ENCODE peak calls at places on chromosomes 13 and 19, in four cellular contexts. One of them, this sample, is unnamed.

GRCh38 chr19:37954421-37954874 is 47.4 kb downstream of the SIPA1L3 start:
- DNase-seq in ACHN: no peak
- DNase-seq in HepG2: no peak
- DNase-seq in stimulated activated CD4-positive, alpha-beta T cell treated with anti-CD3 and anti-CD28 coated beads, Interleukin-15, amount 100 ng/mL, for 1 hour: no peak
- DNase-seq in this sample: no peak

GRCh38 chr13:76266566-76266965 is 619.6 kb downstream of the KCTD12 start:
- DNase-seq in ACHN: no peak
- DNase-seq in HepG2: no peak
- DNase-seq in stimulated activated CD4-positive, alpha-beta T cell treated with anti-CD3 and anti-CD28 coated beads, Interleukin-15, amount 100 ng/mL, for 1 hour: no peak
- DNase-seq in this sample: no peak

GRCh38 chr13:60583911-60584753 is 187.1 kb downstream of the TDRD3 start:
- DNase-seq in stimulated activated CD4-positive, alpha-beta T cell treated with anti-CD3 and anti-CD28 coated beads, Interleukin-15, amount 100 ng/mL, for 1 hour: no peak
- DNase-seq in ACHN: no peak
- DNase-seq in HepG2: no peak
- DNase-seq in this sample: no peak

GRCh38 chr19:37551123-37551993 is 43.2 kb downstream of the ZNF571 start:
- DNase-seq in stimulated activated CD4-positive, alpha-beta T cell treated with anti-CD3 and anti-CD28 coated beads, Interleukin-15, amount 100 ng/mL, for 1 hour: peak
- DNase-seq in HepG2: no peak
- DNase-seq in ACHN: no peak
- DNase-seq in this sample: peak

GRCh38 chr19:35643255-35644205 is 2.0 kb downstream of the ETV2 start:
- DNase-seq in HepG2: peak
- DNase-seq in ACHN: peak
- DNase-seq in stimulated activated CD4-positive, alpha-beta T cell treated with anti-CD3 and anti-CD28 coated beads, Interleukin-15, amount 100 ng/mL, for 1 hour: peak
- DNase-seq in this sample: peak

GRCh38 chr19:11984986-11985385 is 20.1 kb downstream of the ZNF763 start:
- DNase-seq in stimulated activated CD4-positive, alpha-beta T cell treated with anti-CD3 and anti-CD28 coated beads, Interleukin-15, amount 100 ng/mL, for 1 hour: no peak
- DNase-seq in HepG2: peak
- DNase-seq in ACHN: no peak
- DNase-seq in this sample: no peak

GRCh38 chr13:87999141-87999765 is 328.1 kb downstream of the SLITRK5 start:
- DNase-seq in ACHN: peak
- DNase-seq in HepG2: no peak
- DNase-seq in stimulated activated CD4-positive, alpha-beta T cell treated with anti-CD3 and anti-CD28 coated beads, Interleukin-15, amount 100 ng/mL, for 1 hour: no peak
- DNase-seq in this sample: no peak

GRCh38 chr13:110829486-110829885 is 85.4 kb downstream of the ANKRD10 start:
- DNase-seq in HepG2: no peak
- DNase-seq in ACHN: no peak
- DNase-seq in stimulated activated CD4-positive, alpha-beta T cell treated with anti-CD3 and anti-CD28 coated beads, Interleukin-15, amount 100 ng/mL, for 1 hour: no peak
- DNase-seq in this sample: no peak

GRCh38 chr13:33628662-33629061 is 189.3 kb upstream of the RFC3 start:
- DNase-seq in ACHN: no peak
- DNase-seq in stimulated activated CD4-positive, alpha-beta T cell treated with anti-CD3 and anti-CD28 coated beads, Interleukin-15, amount 100 ng/mL, for 1 hour: no peak
- DNase-seq in HepG2: no peak
- DNase-seq in this sample: no peak

GRCh38 chr13:41231786-41232185 is 31.6 kb downstream of the MTRF1 start:
- DNase-seq in ACHN: no peak
- DNase-seq in HepG2: peak
- DNase-seq in stimulated activated CD4-positive, alpha-beta T cell treated with anti-CD3 and anti-CD28 coated beads, Interleukin-15, amount 100 ng/mL, for 1 hour: no peak
- DNase-seq in this sample: no peak

GRCh38 chr13:50386527-50387123 is 371.4 kb downstream of the KCNRG start:
- DNase-seq in ACHN: no peak
- DNase-seq in stimulated activated CD4-positive, alpha-beta T cell treated with anti-CD3 and anti-CD28 coated beads, Interleukin-15, amount 100 ng/mL, for 1 hour: no peak
- DNase-seq in HepG2: no peak
- DNase-seq in this sample: no peak

GRCh38 chr19:5542665-5543064 is 25.1 kb downstream of the TINCR start:
- DNase-seq in ACHN: no peak
- DNase-seq in HepG2: no peak
- DNase-seq in stimulated activated CD4-positive, alpha-beta T cell treated with anti-CD3 and anti-CD28 coated beads, Interleukin-15, amount 100 ng/mL, for 1 hour: no peak
- DNase-seq in this sample: no peak

GRCh38 chr19:21466627-21467026 is 38.8 kb upstream of the ZNF429 start:
- DNase-seq in ACHN: no peak
- DNase-seq in HepG2: no peak
- DNase-seq in stimulated activated CD4-positive, alpha-beta T cell treated with anti-CD3 and anti-CD28 coated beads, Interleukin-15, amount 100 ng/mL, for 1 hour: no peak
- DNase-seq in this sample: no peak

GRCh38 chr13:42883771-42884170 is 102.4 kb downstream of the FAM216B start:
- DNase-seq in stimulated activated CD4-positive, alpha-beta T cell treated with anti-CD3 and anti-CD28 coated beads, Interleukin-15, amount 100 ng/mL, for 1 hour: no peak
- DNase-seq in HepG2: no peak
- DNase-seq in ACHN: no peak
- DNase-seq in this sample: no peak

GRCh38 chr13:34733720-34734119 is 208.3 kb upstream of the NBEA start:
- DNase-seq in stimulated activated CD4-positive, alpha-beta T cell treated with anti-CD3 and anti-CD28 coated beads, Interleukin-15, amount 100 ng/mL, for 1 hour: no peak
- DNase-seq in ACHN: no peak
- DNase-seq in HepG2: no peak
- DNase-seq in this sample: no peak

GRCh38 chr19:18995804-18996241 is 37.5 kb downstream of the SUGP2 start:
- DNase-seq in stimulated activated CD4-positive, alpha-beta T cell treated with anti-CD3 and anti-CD28 coated beads, Interleukin-15, amount 100 ng/mL, for 1 hour: no peak
- DNase-seq in HepG2: peak
- DNase-seq in ACHN: peak
- DNase-seq in this sample: no peak

GRCh38 chr19:12996542-12997094 is 1.3 kb downstream of the NFIX start:
- DNase-seq in ACHN: peak
- DNase-seq in stimulated activated CD4-positive, alpha-beta T cell treated with anti-CD3 and anti-CD28 coated beads, Interleukin-15, amount 100 ng/mL, for 1 hour: no peak
- DNase-seq in HepG2: peak
- DNase-seq in this sample: no peak

GRCh38 chr19:17405250-17406038 is at the start of gene BST2:
- DNase-seq in stimulated activated CD4-positive, alpha-beta T cell treated with anti-CD3 and anti-CD28 coated beads, Interleukin-15, amount 100 ng/mL, for 1 hour: no peak
- DNase-seq in ACHN: peak
- DNase-seq in HepG2: peak
- DNase-seq in this sample: peak

GRCh38 chr19:19546751-19547162 is 8.7 kb downstream of the CILP2 start:
- DNase-seq in ACHN: no peak
- DNase-seq in HepG2: no peak
- DNase-seq in stimulated activated CD4-positive, alpha-beta T cell treated with anti-CD3 and anti-CD28 coated beads, Interleukin-15, amount 100 ng/mL, for 1 hour: no peak
- DNase-seq in this sample: no peak

GRCh38 chr19:41868120-41868988 is 8.3 kb downstream of the RPS19 start:
- DNase-seq in HepG2: no peak
- DNase-seq in stimulated activated CD4-positive, alpha-beta T cell treated with anti-CD3 and anti-CD28 coated beads, Interleukin-15, amount 100 ng/mL, for 1 hour: no peak
- DNase-seq in ACHN: no peak
- DNase-seq in this sample: no peak

GRCh38 chr19:7540761-7541480 is 5.4 kb downstream of the PNPLA6 start:
- DNase-seq in ACHN: no peak
- DNase-seq in HepG2: no peak
- DNase-seq in stimulated activated CD4-positive, alpha-beta T cell treated with anti-CD3 and anti-CD28 coated beads, Interleukin-15, amount 100 ng/mL, for 1 hour: no peak
- DNase-seq in this sample: no peak

GRCh38 chr13:95226932-95227718 is 74.1 kb downstream of the ABCC4 start:
- DNase-seq in ACHN: no peak
- DNase-seq in stimulated activated CD4-positive, alpha-beta T cell treated with anti-CD3 and anti-CD28 coated beads, Interleukin-15, amount 100 ng/mL, for 1 hour: no peak
- DNase-seq in HepG2: no peak
- DNase-seq in this sample: no peak

GRCh38 chr13:20901668-20902437 is 693 bp downstream of the XPO4 start:
- DNase-seq in HepG2: peak
- DNase-seq in stimulated activated CD4-positive, alpha-beta T cell treated with anti-CD3 and anti-CD28 coated beads, Interleukin-15, amount 100 ng/mL, for 1 hour: no peak
- DNase-seq in ACHN: peak
- DNase-seq in this sample: no peak

GRCh38 chr19:55099557-55100506 is 17.6 kb downstream of the PPP1R12C start:
- DNase-seq in HepG2: no peak
- DNase-seq in stimulated activated CD4-positive, alpha-beta T cell treated with anti-CD3 and anti-CD28 coated beads, Interleukin-15, amount 100 ng/mL, for 1 hour: no peak
- DNase-seq in ACHN: no peak
- DNase-seq in this sample: no peak

GRCh38 chr19:11560404-11560988 is 1.5 kb upstream of the ELOF1 start:
- DNase-seq in HepG2: peak
- DNase-seq in stimulated activated CD4-positive, alpha-beta T cell treated with anti-CD3 and anti-CD28 coated beads, Interleukin-15, amount 100 ng/mL, for 1 hour: no peak
- DNase-seq in ACHN: peak
- DNase-seq in this sample: peak

GRCh38 chr19:36392916-36393673 is 14.1 kb upstream of the ZFP14 start:
- DNase-seq in ACHN: no peak
- DNase-seq in HepG2: no peak
- DNase-seq in stimulated activated CD4-positive, alpha-beta T cell treated with anti-CD3 and anti-CD28 coated beads, Interleukin-15, amount 100 ng/mL, for 1 hour: no peak
- DNase-seq in this sample: no peak

GRCh38 chr19:342128-342455 is 2.5 kb downstream of the MIER2 start:
- DNase-seq in ACHN: no peak
- DNase-seq in HepG2: no peak
- DNase-seq in stimulated activated CD4-positive, alpha-beta T cell treated with anti-CD3 and anti-CD28 coated beads, Interleukin-15, amount 100 ng/mL, for 1 hour: no peak
- DNase-seq in this sample: no peak

GRCh38 chr13:46795321-46795720 is 1.6 kb downstream of the ESD start:
- DNase-seq in stimulated activated CD4-positive, alpha-beta T cell treated with anti-CD3 and anti-CD28 coated beads, Interleukin-15, amount 100 ng/mL, for 1 hour: no peak
- DNase-seq in ACHN: no peak
- DNase-seq in HepG2: no peak
- DNase-seq in this sample: no peak

GRCh38 chr19:11007376-11007775 is 46.5 kb downstream of the SMARCA4 start:
- DNase-seq in ACHN: no peak
- DNase-seq in stimulated activated CD4-positive, alpha-beta T cell treated with anti-CD3 and anti-CD28 coated beads, Interleukin-15, amount 100 ng/mL, for 1 hour: no peak
- DNase-seq in HepG2: no peak
- DNase-seq in this sample: no peak

GRCh38 chr19:13843104-13843921 is 33.6 kb upstream of the NANOS3 start:
- DNase-seq in ACHN: peak
- DNase-seq in stimulated activated CD4-positive, alpha-beta T cell treated with anti-CD3 and anti-CD28 coated beads, Interleukin-15, amount 100 ng/mL, for 1 hour: no peak
- DNase-seq in HepG2: no peak
- DNase-seq in this sample: no peak

GRCh38 chr13:74920945-74921725 is 560.8 kb downstream of the TBC1D4 start:
- DNase-seq in stimulated activated CD4-positive, alpha-beta T cell treated with anti-CD3 and anti-CD28 coated beads, Interleukin-15, amount 100 ng/mL, for 1 hour: no peak
- DNase-seq in HepG2: no peak
- DNase-seq in ACHN: no peak
- DNase-seq in this sample: no peak

GRCh38 chr19:962683-963385 is 21.3 kb upstream of the WDR18 start:
- DNase-seq in ACHN: no peak
- DNase-seq in HepG2: no peak
- DNase-seq in stimulated activated CD4-positive, alpha-beta T cell treated with anti-CD3 and anti-CD28 coated beads, Interleukin-15, amount 100 ng/mL, for 1 hour: no peak
- DNase-seq in this sample: no peak

GRCh38 chr13:90430127-90430526 is 917.4 kb upstream of the MIR17HG start:
- DNase-seq in ACHN: no peak
- DNase-seq in stimulated activated CD4-positive, alpha-beta T cell treated with anti-CD3 and anti-CD28 coated beads, Interleukin-15, amount 100 ng/mL, for 1 hour: no peak
- DNase-seq in HepG2: no peak
- DNase-seq in this sample: no peak

GRCh38 chr19:32464279-32464678 is 58.7 kb downstream of the DPY19L3 start:
- DNase-seq in ACHN: peak
- DNase-seq in stimulated activated CD4-positive, alpha-beta T cell treated with anti-CD3 and anti-CD28 coated beads, Interleukin-15, amount 100 ng/mL, for 1 hour: no peak
- DNase-seq in HepG2: no peak
- DNase-seq in this sample: no peak

GRCh38 chr13:111664060-111664459 is 343.6 kb downstream of the TEX29 start:
- DNase-seq in HepG2: no peak
- DNase-seq in ACHN: no peak
- DNase-seq in stimulated activated CD4-positive, alpha-beta T cell treated with anti-CD3 and anti-CD28 coated beads, Interleukin-15, amount 100 ng/mL, for 1 hour: no peak
- DNase-seq in this sample: no peak

GRCh38 chr19:18418034-18418724 is 1.0 kb upstream of the SSBP4 start:
- DNase-seq in stimulated activated CD4-positive, alpha-beta T cell treated with anti-CD3 and anti-CD28 coated beads, Interleukin-15, amount 100 ng/mL, for 1 hour: no peak
- DNase-seq in HepG2: no peak
- DNase-seq in ACHN: no peak
- DNase-seq in this sample: no peak

GRCh38 chr13:111661052-111661451 is 340.6 kb downstream of the TEX29 start:
- DNase-seq in ACHN: no peak
- DNase-seq in HepG2: no peak
- DNase-seq in stimulated activated CD4-positive, alpha-beta T cell treated with anti-CD3 and anti-CD28 coated beads, Interleukin-15, amount 100 ng/mL, for 1 hour: no peak
- DNase-seq in this sample: no peak